ENCODE peak calls at places on chromosome 20, in five cellular contexts. T is body of pancreas, V is ovary, C is prostate gland, S is A549. W is an unnamed sample.

GRCh38 chr20:46111028-46111835 is 6.9 kb upstream of the CD40 start:
- DNase-seq in T (no peak), V (no peak), C (no peak), S (no peak), W (no peak)

GRCh38 chr20:47993035-47993755 is 207.9 kb upstream of the SULF2 start:
- DNase-seq in T (no peak), V (no peak), C (no peak), S (no peak), W (no peak)

GRCh38 chr20:46994341-46994740 is 99.7 kb downstream of the EYA2 start:
- DNase-seq in T (peak; percentile 36), V (no peak), C (peak; percentile 32), S (no peak), W (no peak)

GRCh38 chr20:5793916-5794315 is 43.7 kb downstream of the SHLD1 start:
- DNase-seq in T (no peak), V (no peak), C (no peak), S (no peak), W (no peak)

GRCh38 chr20:22826306-22827230 is 208.5 kb upstream of the SSTR4 start:
- DNase-seq in T (no peak), V (no peak), C (no peak), S (no peak), W (no peak)

GRCh38 chr20:37352611-37352980 is 6.7 kb downstream of the SRC start:
- DNase-seq in T (no peak), V (no peak), C (no peak), S (no peak), W (no peak)

GRCh38 chr20:10332656-10333421 is 101.2 kb downstream of the MKKS start:
- DNase-seq in T (no peak), V (no peak), C (no peak), S (no peak), W (no peak)

GRCh38 chr20:53617791-53618489 is 24.3 kb upstream of the ZNF217 start:
- DNase-seq in T (no peak), V (no peak), C (no peak), S (no peak), W (no peak)

GRCh38 chr20:62961310-62961783 is 8.8 kb downstream of the SLC17A9 start:
- DNase-seq in T (no peak), V (no peak), C (no peak), S (no peak), W (no peak)

GRCh38 chr20:51412333-51412761 is 130.2 kb downstream of the NFATC2 start:
- DNase-seq in T (no peak), V (peak; percentile 47), C (no peak), S (no peak), W (peak; percentile 47)

GRCh38 chr20:59253779-59254319 is 46.6 kb upstream of the EDN3 start:
- DNase-seq in T (no peak), V (no peak), C (no peak), S (no peak), W (no peak)

GRCh38 chr20:54234991-54235390 is 27.1 kb downstream of the PFDN4 start:
- DNase-seq in T (no peak), V (no peak), C (no peak), S (no peak), W (no peak)

GRCh38 chr20:62482970-62483369 is 7.2 kb upstream of the GATA5 start:
- DNase-seq in T (no peak), V (no peak), C (no peak), S (no peak), W (no peak)

GRCh38 chr20:64161595-64162238 is 2.5 kb upstream of the MYT1 start:
- DNase-seq in T (peak; percentile 55), V (peak; percentile 60), C (peak; percentile 37), S (peak; percentile 19), W (no peak)

GRCh38 chr20:16441526-16442164 is 131.6 kb downstream of the KIF16B start:
- DNase-seq in T (no peak), V (no peak), C (no peak), S (no peak), W (no peak)

DNA sequence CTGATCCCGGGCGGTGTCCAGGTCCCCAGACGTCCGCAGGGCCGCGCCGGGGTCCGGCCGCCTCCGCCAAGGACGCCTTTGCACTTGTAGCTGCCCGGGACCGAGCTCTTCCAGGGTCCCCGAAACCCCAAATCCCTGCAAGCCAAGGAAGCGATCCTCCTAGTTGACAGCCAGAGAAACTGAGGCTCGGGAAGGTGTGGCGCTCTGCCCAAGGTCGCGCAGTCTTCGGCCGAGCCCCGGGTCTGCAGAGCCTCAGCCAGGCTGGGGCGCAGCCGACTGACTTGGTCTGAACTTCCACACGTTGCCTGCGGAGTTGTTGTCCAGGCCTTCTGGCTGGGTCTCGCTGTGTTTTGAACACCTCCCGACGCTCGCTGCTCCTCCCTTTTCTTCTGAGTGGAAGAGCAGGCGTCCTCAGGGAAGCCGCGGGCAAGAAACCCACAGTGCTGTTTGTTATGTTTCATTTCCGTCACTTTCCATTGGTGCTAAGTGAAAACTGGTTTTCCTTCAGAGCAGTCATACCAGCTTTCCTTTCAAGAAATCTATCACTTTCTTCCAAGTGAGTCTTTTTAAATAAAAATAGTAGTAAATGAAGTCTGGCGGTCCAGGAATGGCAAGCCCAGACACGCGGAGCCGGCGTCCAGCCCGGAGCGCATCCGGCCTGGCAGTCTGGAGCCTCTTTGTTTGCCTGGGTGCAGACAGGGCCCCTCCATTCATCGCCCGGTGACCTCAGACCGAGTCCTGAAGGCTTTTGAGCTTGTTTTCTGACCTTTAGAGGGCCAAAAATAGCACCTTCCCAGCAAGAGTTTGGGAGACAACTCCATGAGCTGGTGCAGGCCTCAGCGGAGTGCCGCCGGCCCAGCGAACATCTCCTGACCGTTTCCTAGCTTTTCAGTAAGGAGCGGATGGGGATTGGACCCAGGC is 698 bp downstream of the FAM210B start:
- DNase-seq in T (peak; percentile 60), V (peak; percentile 72), C (peak; percentile 69), S (peak; percentile 48), W (peak; percentile 73)
- TF ChIP-seq POLR2A in T (no peak), V (no peak), C (no peak), S (no peak), W (no peak)

GRCh38 chr20:31603822-31604566 is 1.1 kb upstream of the ID1 start:
- DNase-seq in T (peak; percentile 98), V (peak; percentile 94), C (peak; percentile 95), S (peak; percentile 99), W (peak; percentile 70)

GRCh38 chr20:31606678-31606927 is 1.5 kb downstream of the ID1 start:
- DNase-seq in T (no peak), V (no peak), C (no peak), S (no peak), W (no peak)

GRCh38 chr20:31605902-31606677 is 1.0 kb downstream of the ID1 start:
- DNase-seq in T (no peak), V (peak; percentile 59), C (peak; percentile 14), S (no peak), W (no peak)

GRCh38 chr20:31604567-31605030 is 490 bp upstream of the ID1 start:
- DNase-seq in T (no peak), V (no peak), C (no peak), S (no peak), W (no peak)

GRCh38 chr20:31605031-31605901 is at the start of gene ID1:
- DNase-seq in T (peak; percentile 95), V (peak; percentile 94), C (peak; percentile 98), S (peak; percentile 98), W (peak; percentile 82)
- TF ChIP-seq POLR2A in T (peak; percentile 89), V (peak; percentile 88), C (peak; percentile 97), S (peak; percentile 92), W (peak; percentile 90)

DNA sequence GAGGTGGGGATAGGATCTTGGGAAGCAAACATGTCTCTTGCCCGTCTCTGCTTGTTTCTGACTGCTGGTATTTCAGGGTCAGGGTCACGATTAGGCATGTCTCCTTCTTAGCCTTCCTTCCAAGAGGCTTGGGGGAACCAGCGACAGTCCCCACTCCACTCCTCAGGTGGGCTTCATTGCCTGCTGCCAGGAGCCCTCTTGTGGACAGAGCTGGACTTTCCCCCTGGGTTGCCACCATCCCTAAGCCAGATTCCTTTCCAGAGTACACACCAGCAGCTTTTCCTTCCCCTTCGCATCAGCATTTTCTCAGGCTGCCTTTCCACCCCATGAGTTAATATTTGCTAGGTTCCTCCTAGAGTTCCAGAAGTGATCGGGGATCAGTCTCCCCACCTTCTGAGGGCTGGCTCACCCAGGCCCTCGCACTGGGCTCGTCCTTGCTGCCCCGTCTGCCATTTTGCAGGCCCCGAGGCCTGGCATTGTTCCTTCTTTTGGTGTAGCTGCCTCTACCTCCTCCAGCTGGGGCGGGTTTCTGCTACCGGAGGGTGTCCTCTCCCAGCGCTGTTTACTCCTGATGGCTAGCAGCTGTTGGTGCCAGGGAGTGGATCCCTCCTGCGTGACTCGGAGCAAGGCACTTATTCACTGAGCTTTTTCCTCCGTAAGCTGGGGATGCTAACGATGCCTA is 8.8 kb upstream of the C20orf144 start:
- DNase-seq in T (peak; percentile 81), V (peak; percentile 80), C (no peak), S (peak; percentile 72), W (no peak)
- TF ChIP-seq POLR2A in T (no peak), V (no peak), C (no peak), S (no peak), W (no peak)

DNA sequence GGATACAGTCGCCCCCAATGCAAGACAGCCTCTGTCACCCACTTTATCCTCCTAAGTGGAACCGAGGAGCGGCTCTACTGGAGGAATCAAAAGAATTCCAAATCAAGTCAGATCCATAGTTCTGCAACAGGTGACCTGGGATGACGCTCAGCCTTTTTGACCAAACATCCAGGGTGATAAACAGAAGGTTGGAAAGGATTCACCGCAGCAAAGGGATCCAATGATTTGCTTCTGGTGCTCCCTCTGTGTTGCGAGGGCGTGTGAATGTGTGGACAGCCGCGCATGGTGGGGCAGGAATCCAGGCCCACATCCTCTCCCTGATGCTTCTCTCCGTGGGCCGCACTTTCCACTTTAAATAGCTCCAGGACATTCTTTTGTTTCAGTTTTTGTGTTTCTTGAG is 116.8 kb upstream of the CDH4 start:
- DNase-seq in T (no peak), V (no peak), C (no peak), S (no peak), W (no peak)
- TF ChIP-seq POLR2A in T (no peak), V (no peak), C (no peak), S (no peak), W (no peak)

W was measured in H54.